ENCODE peak calls at places on chromosome 11, in ten cellular contexts. Q is heart right ventricle, L is bronchial epithelial cell, K is neural crest cell, J is progenitor cell of endocrine pancreas, H is pancreas, E is brain microvascular endothelial cell, D is GM20000, C is Calu3, Z is cardiac muscle cell. I is an unnamed sample.
A peak's percentile ranks its signal among the peaks of the same experiment; 100 is the strongest.

GRCh38 chr11:63572026-63572688 is 9.0 kb upstream of the PLAAT2 start:
- DNase-seq in Q (no peak), L (no peak), K (no peak), J (no peak), H (no peak), E (no peak), D (no peak), C (no peak), Z (no peak), I (no peak)

GRCh38 chr11:117428856-117429229 is 101.2 kb downstream of the CEP164 start:
- DNase-seq in Q (no peak), L (no peak), K (no peak), J (no peak), H (no peak), E (no peak), D (no peak), C (no peak), Z (no peak), I (peak; percentile 20)

GRCh38 chr11:93686226-93686625 is 24.7 kb downstream of the CEP295 start:
- DNase-seq in Q (no peak), L (no peak), K (no peak), J (no peak), H (no peak), E (no peak), D (no peak), C (no peak), Z (no peak), I (no peak)

GRCh38 chr11:450809-451451 is 851 bp downstream of the PTDSS2 start:
- DNase-seq in Q (no peak), L (peak; percentile 56), K (peak; percentile 47), J (peak; percentile 36), H (peak; percentile 65), E (peak; percentile 60), D (peak; percentile 71), C (peak; percentile 74), Z (peak; percentile 70), I (peak; percentile 74)

GRCh38 chr11:35853871-35854270 is 90.0 kb upstream of the LDLRAD3 start:
- DNase-seq in Q (no peak), L (no peak), K (no peak), J (no peak), H (no peak), E (no peak), D (no peak), C (no peak), Z (no peak), I (no peak)

GRCh38 chr11:69711824-69712801 is 8.3 kb upstream of the FGF19 start:
- DNase-seq in Q (no peak), L (no peak), K (no peak), J (no peak), H (no peak), E (no peak), D (no peak), C (no peak), Z (no peak), I (no peak)

GRCh38 chr11:115081972-115082371 is 403.6 kb downstream of the NXPE2 start:
- DNase-seq in Q (no peak), L (peak; percentile 0), K (no peak), J (no peak), H (no peak), E (no peak), D (no peak), C (no peak), Z (no peak), I (no peak)

GRCh38 chr11:122690801-122691649 is 35.5 kb downstream of the UBASH3B start:
- DNase-seq in Q (no peak), L (no peak), K (no peak), J (no peak), H (no peak), E (no peak), D (no peak), C (no peak), Z (peak; percentile 26), I (no peak)

DNA sequence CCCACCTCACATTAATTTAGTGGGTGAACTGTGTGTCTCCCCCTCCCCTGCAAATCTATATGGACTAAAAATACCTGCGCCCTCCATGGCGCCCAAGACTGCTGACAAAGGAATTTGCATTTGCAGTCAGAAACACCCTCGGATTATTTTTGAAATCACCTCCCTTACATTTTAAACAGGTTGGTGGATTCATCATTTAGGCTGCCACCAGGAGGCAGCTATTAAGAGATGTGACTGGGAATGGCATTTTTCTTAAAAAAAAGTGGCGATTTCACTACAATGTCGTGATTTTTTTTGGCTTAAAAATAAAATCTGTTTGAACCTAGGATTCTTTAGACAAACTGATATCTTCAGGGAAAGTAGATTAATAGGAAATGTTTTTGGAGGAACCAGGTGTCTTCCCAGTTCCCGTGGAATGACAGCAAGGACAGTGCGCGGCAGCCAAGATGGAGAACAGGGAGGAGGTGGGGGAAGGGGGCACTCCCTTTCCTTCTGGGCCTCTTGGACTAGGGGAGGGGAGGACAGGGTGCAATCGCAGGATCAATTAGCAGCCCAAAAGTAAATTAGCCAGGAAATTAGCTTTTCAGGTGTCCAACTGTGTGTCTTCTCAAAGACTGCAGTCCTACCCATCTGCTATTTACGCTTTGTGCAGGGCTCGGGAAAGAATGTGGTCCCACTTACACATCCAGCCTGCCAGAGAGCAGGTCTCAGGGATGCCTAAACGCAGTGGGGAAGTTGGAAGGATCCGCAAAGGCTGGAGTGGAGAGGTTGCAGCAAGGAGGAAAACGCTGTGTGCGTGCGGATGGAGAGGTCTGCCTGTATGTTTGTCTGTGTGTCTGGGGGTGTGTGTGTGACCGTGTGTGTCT is 496.4 kb downstream of the NTM start:
- DNase-seq in Q (no peak), L (no peak), K (no peak), J (no peak), H (no peak), E (no peak), D (no peak), C (no peak), Z (no peak), I (no peak)
- TF ChIP-seq CTCF in Q (no peak), L (no peak), K (peak; percentile 34), J (peak; percentile 17), H (no peak), E (peak; percentile 41), D (no peak), C (no peak), Z (no peak), I (no peak)

GRCh38 chr11:32874144-32874543 is 18.5 kb upstream of the QSER1 start:
- DNase-seq in Q (no peak), L (no peak), K (no peak), J (no peak), H (no peak), E (no peak), D (no peak), C (no peak), Z (no peak), I (no peak)

DNA sequence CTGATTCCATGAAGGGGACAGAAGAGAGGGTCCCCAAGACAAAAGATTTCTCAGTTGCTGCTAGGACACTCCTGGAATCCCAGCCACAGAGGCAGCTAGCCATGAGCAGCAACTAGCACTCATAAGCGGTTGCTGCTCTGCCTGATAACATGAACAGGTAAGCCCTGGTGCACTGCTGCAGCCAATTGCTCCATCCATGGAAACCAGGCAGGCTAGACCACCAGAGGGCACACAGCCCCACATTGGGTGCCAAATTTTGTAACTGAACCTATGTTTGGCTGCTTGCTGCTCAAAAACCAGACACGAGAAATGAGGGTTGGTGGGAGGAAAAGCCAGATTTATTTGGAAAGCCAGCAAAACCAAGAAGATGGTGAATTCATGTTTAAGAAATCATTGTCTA is 21.9 kb upstream of the QSER1 start:
- DNase-seq in Q (peak; percentile 17), L (no peak), K (no peak), J (no peak), H (peak; percentile 10), E (no peak), D (no peak), C (peak; percentile 38), Z (peak; percentile 16), I (no peak)
- TF ChIP-seq CTCF in Q (no peak), L (no peak), K (peak; percentile 39), J (peak; percentile 37), H (no peak), E (peak; percentile 55), D (no peak), C (peak; percentile 40), Z (peak; percentile 24), I (no peak)

GRCh38 chr11:61510980-61511373 is 2.4 kb downstream of the LRRC10B start:
- DNase-seq in Q (no peak), L (no peak), K (no peak), J (no peak), H (no peak), E (no peak), D (no peak), C (no peak), Z (no peak), I (peak; percentile 78)

GRCh38 chr11:61507962-61508824 is at the start of gene LRRC10B:
- DNase-seq in Q (no peak), L (no peak), K (peak; percentile 49), J (peak; percentile 45), H (no peak), E (no peak), D (peak; percentile 63), C (peak; percentile 49), Z (peak; percentile 80), I (no peak)

GRCh38 chr11:61511383-61511782 is 2.8 kb downstream of the LRRC10B start:
- DNase-seq in Q (no peak), L (no peak), K (no peak), J (no peak), H (no peak), E (no peak), D (no peak), C (no peak), Z (no peak), I (no peak)

GRCh38 chr11:61510178-61510979 is 1.8 kb downstream of the LRRC10B start:
- DNase-seq in Q (no peak), L (no peak), K (no peak), J (no peak), H (no peak), E (no peak), D (no peak), C (no peak), Z (no peak), I (peak; percentile 51)

DNA sequence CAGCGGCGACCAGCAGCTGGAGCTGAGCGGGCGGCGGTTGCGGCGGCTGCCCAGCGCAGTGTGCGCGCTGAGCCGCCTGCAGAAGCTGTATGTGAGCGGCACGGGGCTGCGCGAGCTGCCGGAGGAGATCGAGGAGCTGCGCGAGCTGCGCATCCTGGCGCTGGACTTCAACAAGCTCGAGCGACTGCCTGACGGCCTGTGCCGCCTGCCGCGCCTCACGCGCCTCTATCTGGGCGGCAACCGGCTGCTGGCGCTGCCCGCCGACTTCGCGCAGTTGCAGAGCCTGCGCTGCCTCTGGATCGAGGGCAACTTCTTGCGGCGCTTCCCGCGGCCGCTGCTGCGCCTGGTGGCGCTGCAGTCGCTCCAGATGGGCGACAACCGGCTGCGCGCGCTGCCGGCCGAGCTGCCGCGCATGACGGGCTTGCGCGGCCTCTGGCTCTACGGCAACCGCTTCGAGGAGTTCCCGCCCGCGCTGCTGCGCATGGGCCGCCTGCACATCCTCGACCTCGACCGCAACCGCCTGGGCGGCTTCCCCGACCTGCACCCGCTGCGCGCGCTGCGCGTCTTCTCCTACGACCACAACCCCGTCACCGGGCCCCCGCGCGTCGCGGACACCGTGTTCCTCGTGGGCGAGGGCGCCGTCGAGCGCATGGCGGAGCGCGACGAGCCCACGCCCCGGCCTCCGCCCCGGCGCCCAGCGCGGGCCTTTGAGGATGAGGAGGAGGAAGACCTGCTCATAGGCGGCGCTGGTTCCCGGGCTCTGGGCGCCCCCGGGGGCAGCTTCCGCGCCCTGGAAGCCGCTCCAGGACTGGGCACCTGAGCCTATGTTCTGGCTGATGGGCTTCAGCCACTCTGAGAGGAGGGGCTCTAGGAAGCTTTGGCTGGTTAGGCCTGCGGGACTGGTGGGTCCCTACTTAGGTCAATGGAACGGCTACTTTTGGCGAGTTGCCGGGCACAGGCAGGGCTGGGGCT is 795 bp downstream of the LRRC10B start:
- DNase-seq in Q (peak; percentile 76), L (peak; percentile 72), K (peak; percentile 67), J (peak; percentile 66), H (peak; percentile 73), E (peak; percentile 18), D (peak; percentile 91), C (peak; percentile 71), Z (peak; percentile 90), I (peak; percentile 81)
- TF ChIP-seq CTCF in Q (peak; percentile 45), L (peak; percentile 80), K (peak; percentile 70), J (peak; percentile 77), H (peak; percentile 39), E (peak; percentile 50), D (peak; percentile 53), C (peak; percentile 41), Z (peak; percentile 26), I (peak; percentile 60)

GRCh38 chr11:126790550-126790981 is 210.0 kb downstream of the KIRREL3 start:
- DNase-seq in Q (no peak), L (peak; percentile 1), K (no peak), J (no peak), H (no peak), E (peak; percentile 64), D (no peak), C (no peak), Z (no peak), I (no peak)
- TF ChIP-seq CTCF in Q (no peak), L (no peak), K (no peak), J (no peak), H (no peak), E (peak; percentile 58), D (no peak), C (no peak), Z (peak; percentile 5), I (no peak)

I was measured in tibial artery.